ENCODE peak calls at places on chromosomes 5 and 9, in four cellular contexts. G is tibial nerve, T is NB4, Y is neural crest cell. J is an unnamed sample.

GRCh38 chr5:131976414-131977211 is 31.1 kb upstream of the MEIKIN start:
- DNase-seq in G (no peak), T (no peak), Y (no peak), J (no peak)

GRCh38 chr9:27333241-27334052 is 36.5 kb upstream of the EQTN start:
- DNase-seq in G (peak), T (peak), Y (peak), J (peak)

GRCh38 chr9:123798203-123798602 is 131.7 kb downstream of the DENND1A start:
- DNase-seq in G (no peak), T (no peak), Y (no peak), J (no peak)

GRCh38 chr5:141973871-141974595 is 5.1 kb downstream of the RNF14 start:
- DNase-seq in G (no peak), T (no peak), Y (no peak), J (no peak)

GRCh38 chr5:67770431-67771025 is 445.0 kb upstream of the PIK3R1 start:
- DNase-seq in G (no peak), T (peak), Y (no peak), J (no peak)

GRCh38 chr9:114122152-114122615 is 23.1 kb upstream of the KIF12 start:
- DNase-seq in G (no peak), T (no peak), Y (no peak), J (no peak)

GRCh38 chr5:154205441-154206117 is 15.0 kb downstream of the GALNT10 start:
- DNase-seq in G (no peak), T (no peak), Y (no peak), J (no peak)

GRCh38 chr9:114016629-114017423 is 61.3 kb downstream of the AMBP start:
- DNase-seq in G (peak), T (no peak), Y (no peak), J (no peak)

GRCh38 chr5:38543886-38544285 is 12.6 kb downstream of the LIFR start:
- DNase-seq in G (no peak), T (no peak), Y (no peak), J (no peak)

GRCh38 chr5:179123491-179124328 is 63.5 kb downstream of the ZNF354C start:
- DNase-seq in G (no peak), T (no peak), Y (no peak), J (no peak)

GRCh38 chr9:111691686-111692329 is 30.4 kb downstream of the GNG10 start:
- DNase-seq in G (no peak), T (peak), Y (no peak), J (no peak)

DNA sequence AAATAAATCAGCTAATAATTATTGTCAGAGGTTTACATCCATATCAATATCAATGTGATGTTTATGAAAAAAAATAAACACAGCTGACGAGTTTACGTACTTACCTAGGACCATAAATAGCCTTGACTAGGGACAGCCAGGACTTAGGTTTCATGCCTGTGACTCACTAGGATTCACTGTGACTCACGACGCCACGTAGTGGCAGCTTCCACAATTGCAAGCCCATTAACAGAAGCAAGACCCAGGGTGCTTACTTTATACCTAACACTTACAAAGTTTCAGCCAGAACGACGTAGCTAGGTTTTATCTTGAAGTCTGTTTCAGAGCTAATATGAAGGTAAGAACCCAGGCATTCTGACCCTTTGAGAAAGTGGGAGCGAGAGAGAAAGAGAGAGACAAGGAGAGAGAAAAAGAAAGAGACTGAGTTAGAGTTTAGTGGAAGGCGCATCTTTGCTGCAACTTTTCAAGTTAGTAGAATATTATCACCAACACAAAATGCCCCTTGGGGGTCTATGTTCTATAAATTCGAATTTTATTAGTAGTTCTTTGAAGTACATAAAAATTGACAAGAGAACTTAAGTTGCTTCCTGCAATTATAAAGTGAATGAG is 191.2 kb downstream of the GNA14 start:
- DNase-seq in G (peak), T (peak), Y (peak), J (peak)
- TF ChIP-seq CTCF in G (peak), T (peak), Y (peak), J (peak)

GRCh38 chr5:115456539-115456938 is 88.0 kb downstream of the FEM1C start:
- DNase-seq in G (no peak), T (no peak), Y (no peak), J (no peak)
- TF ChIP-seq CTCF in G (no peak), T (no peak), Y (no peak), J (no peak)

DNA sequence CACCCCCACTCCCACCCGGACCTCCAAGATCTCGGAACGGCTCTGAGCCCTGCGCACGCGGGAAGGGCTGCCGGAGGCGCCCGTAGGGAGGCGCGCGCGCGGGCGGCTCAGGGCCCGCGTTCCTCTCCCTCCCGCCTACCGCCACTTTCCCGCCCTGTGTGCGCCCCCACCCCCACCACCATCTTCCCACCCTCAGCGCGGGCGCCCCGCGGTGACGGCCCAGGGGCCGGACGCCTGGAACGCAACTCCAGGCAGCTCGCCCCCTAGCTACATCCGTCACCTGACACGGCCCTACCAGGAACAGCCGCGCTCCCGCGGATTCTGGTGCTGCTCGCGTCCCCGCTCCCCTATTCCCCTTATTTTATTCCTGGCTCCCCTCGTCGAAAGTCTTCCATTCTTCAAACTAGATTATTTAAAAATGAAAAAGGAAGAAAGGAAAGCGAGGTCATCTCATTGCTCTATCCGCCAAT is at the start of gene CDKN2B-AS1:
- DNase-seq in G (no peak), T (no peak), Y (no peak), J (peak)
- TF ChIP-seq CTCF in G (no peak), T (no peak), Y (peak), J (no peak)

GRCh38 chr5:171627936-171628335 is 157.7 kb upstream of the SMIM23 start:
- DNase-seq in G (no peak), T (no peak), Y (no peak), J (no peak)

GRCh38 chr5:171630670-171631065 is 154.9 kb upstream of the SMIM23 start:
- DNase-seq in G (no peak), T (no peak), Y (no peak), J (no peak)

GRCh38 chr5:171628344-171628743 is 157.3 kb upstream of the SMIM23 start:
- DNase-seq in G (peak), T (no peak), Y (no peak), J (no peak)

GRCh38 chr5:171629221-171630005 is 156.2 kb upstream of the SMIM23 start:
- DNase-seq in G (no peak), T (peak), Y (no peak), J (no peak)

GRCh38 chr5:171630047-171630669 is 155.5 kb upstream of the SMIM23 start:
- DNase-seq in G (no peak), T (peak), Y (peak), J (peak)
- TF ChIP-seq CTCF in G (peak), T (peak), Y (peak), J (peak)

GRCh38 chr9:751137-752051 is 90.1 kb upstream of the DMRT1 start:
- DNase-seq in G (no peak), T (peak), Y (no peak), J (no peak)

GRCh38 chr9:755454-756381 is 85.8 kb upstream of the DMRT1 start:
- DNase-seq in G (no peak), T (peak), Y (no peak), J (no peak)

GRCh38 chr9:752201-752600 is 89.3 kb upstream of the DMRT1 start:
- DNase-seq in G (no peak), T (peak), Y (no peak), J (no peak)

GRCh38 chr9:752681-753200 is 88.8 kb upstream of the DMRT1 start:
- DNase-seq in G (no peak), T (peak), Y (no peak), J (no peak)

DNA sequence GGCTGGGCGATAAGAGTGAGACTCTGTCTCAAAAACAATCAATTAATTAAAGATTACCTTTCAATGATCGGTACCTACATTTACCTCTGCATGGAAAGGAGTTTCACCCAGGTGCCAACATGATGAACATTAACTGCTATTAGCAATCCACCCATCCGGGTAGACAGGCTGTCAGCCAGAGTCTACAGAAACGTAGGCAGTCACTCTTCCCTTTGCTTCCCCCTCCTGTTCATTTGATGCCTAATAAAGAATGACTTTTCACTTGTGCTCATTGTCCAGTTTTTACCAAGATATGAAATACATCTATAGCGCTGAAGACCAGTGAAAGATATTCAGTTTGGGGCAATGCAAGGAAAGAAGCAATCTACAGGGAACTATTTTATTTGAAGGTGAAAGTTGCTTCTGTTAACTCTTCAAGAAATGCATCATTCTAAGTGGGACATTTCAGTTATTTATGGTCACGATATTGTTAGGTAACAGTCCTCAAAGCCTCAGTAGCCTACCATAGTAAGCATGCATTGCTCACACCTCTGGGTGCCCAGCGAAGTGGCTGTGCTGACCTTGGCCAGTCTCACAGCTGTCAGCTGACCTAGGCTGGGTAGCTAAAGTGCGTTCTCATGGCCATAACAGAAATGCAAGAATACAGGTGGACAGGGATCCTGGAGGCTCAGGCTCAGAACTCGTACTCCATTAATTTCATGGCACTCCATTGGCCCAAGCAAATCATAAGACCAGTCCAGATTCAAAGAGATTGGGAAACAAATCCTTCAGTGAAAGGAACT is 87.2 kb upstream of the DMRT1 start:
- DNase-seq in G (no peak), T (peak), Y (no peak), J (no peak)
- TF ChIP-seq CTCF in G (no peak), T (no peak), Y (no peak), J (no peak)

GRCh38 chr9:136950656-136951030 is 1.4 kb upstream of the LCN12 start:
- DNase-seq in G (no peak), T (no peak), Y (no peak), J (no peak)

GRCh38 chr9:136949239-136949816 is 2.7 kb upstream of the LCN12 start:
- DNase-seq in G (no peak), T (no peak), Y (no peak), J (no peak)

GRCh38 chr9:136951541-136952353 is at the start of gene LCN12:
- DNase-seq in G (no peak), T (no peak), Y (no peak), J (no peak)

GRCh38 chr9:136947955-136948510 is 3.0 kb downstream of the C8G start:
- DNase-seq in G (no peak), T (peak), Y (peak), J (no peak)

GRCh38 chr9:136949817-136950655 is 2.0 kb upstream of the LCN12 start:
- DNase-seq in G (peak), T (peak), Y (peak), J (peak)
- TF ChIP-seq CTCF in G (peak), T (no peak), Y (peak), J (peak)

DNA sequence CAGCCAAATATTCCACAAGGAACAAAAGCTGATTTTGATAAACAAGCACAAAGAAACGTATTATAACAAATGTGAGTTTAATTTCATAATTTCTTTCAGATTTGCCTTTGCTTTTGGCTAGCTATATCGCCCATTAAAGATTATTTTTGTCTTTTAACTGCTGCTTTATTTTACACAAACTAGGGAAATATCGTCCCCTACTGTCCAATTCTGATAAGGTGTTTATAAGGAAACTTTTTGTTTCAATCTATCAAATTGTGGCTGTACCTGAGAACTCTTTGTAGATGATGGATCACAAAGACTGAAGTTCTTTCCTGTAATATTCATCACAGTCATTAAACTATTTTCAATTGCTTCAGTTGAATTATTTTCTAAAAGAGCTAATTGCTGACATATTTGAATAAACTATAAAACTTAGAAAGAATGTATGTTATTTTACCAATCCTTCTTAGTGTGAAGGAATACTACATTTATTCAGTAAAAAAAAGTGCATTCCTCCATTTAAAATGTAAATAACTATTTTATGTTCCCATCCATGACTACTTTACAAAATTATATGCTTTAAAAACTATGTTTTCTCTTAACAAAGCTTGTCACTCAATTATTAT is 431.3 kb upstream of the ITGA1 start:
- DNase-seq in G (no peak), T (peak), Y (no peak), J (no peak)
- TF ChIP-seq CTCF in G (no peak), T (peak), Y (peak), J (peak)

GRCh38 chr5:26700759-26701384 is 337.5 kb downstream of the CDH9 start:
- DNase-seq in G (no peak), T (peak), Y (peak), J (peak)
- TF ChIP-seq CTCF in G (no peak), T (peak), Y (peak), J (peak)